ENCODE peak calls at places on chromosomes 5 and 9, in seven cellular contexts. F is osteocyte, J is PC-9, M is BJ, H is tibial nerve, E is OCI-LY7, A is astrocyte. V is an unnamed sample.

GRCh38 chr5:75640395-75640794 is 29.1 kb downstream of the ANKDD1B start:
- DNase-seq in J (peak), M (peak), A (peak), F (no peak), H (no peak), E (no peak), V (no peak)

GRCh38 chr5:56050566-56051292 is 56.0 kb upstream of the IL6ST start:
- DNase-seq in H (no peak), A (no peak), E (no peak), F (no peak), M (no peak), J (no peak), V (peak)

GRCh38 chr5:142432961-142433360 is 108.1 kb upstream of the SPRY4 start:
- DNase-seq in F (no peak), J (no peak), A (no peak), H (no peak), E (no peak), M (no peak), V (no peak)

GRCh38 chr9:110069326-110070248 is 138.4 kb downstream of the C9orf152 start:
- DNase-seq in J (no peak), H (no peak), A (peak), F (no peak), M (peak), E (no peak), V (no peak)

GRCh38 chr5:135063056-135063445 is 29.0 kb upstream of the PITX1 start:
- DNase-seq in M (no peak), A (no peak), F (no peak), H (no peak), E (no peak), J (no peak), V (no peak)

GRCh38 chr9:97567182-97567893 is 65.8 kb downstream of the TSTD2 start:
- DNase-seq in F (no peak), A (no peak), M (no peak), J (no peak), E (no peak), H (no peak), V (no peak)

GRCh38 chr5:107384256-107384655 is 286.5 kb downstream of the EFNA5 start:
- DNase-seq in H (no peak), A (no peak), E (no peak), M (no peak), J (no peak), F (no peak), V (no peak)

GRCh38 chr5:34586117-34586885 is 69.8 kb upstream of the RAI14 start:
- DNase-seq in E (no peak), H (no peak), A (peak), F (no peak), J (peak), M (no peak), V (no peak)

GRCh38 chr5:111635151-111635945 is 121.6 kb downstream of the NREP start:
- DNase-seq in A (no peak), F (no peak), M (no peak), J (no peak), H (no peak), E (no peak), V (no peak)

GRCh38 chr5:62395210-62395950 is 8.3 kb downstream of the DIMT1 start:
- DNase-seq in A (peak), J (no peak), M (no peak), F (no peak), E (no peak), H (no peak), V (no peak)

GRCh38 chr9:132882616-132883015 is 3.9 kb downstream of the SPACA9 start:
- DNase-seq in A (no peak), E (no peak), M (no peak), J (no peak), H (no peak), F (no peak), V (no peak)

GRCh38 chr5:26339576-26339975 is 698.8 kb downstream of the CDH9 start:
- DNase-seq in F (no peak), M (no peak), J (no peak), H (no peak), A (no peak), E (peak), V (no peak)

GRCh38 chr9:7298123-7298522 is 501.5 kb downstream of the DMAC1 start:
- DNase-seq in F (no peak), J (no peak), H (no peak), E (no peak), A (no peak), M (no peak), V (peak)

GRCh38 chr9:117097761-117098160 is 317.1 kb downstream of the ASTN2 start:
- DNase-seq in F (no peak), E (no peak), J (no peak), H (no peak), M (no peak), A (no peak), V (no peak)

GRCh38 chr5:167777746-167778145 is 513.7 kb upstream of the WWC1 start:
- DNase-seq in M (no peak), E (no peak), F (no peak), H (no peak), J (no peak), A (peak), V (no peak)

GRCh38 chr5:111598996-111599395 is 86.7 kb upstream of the STARD4 start:
- DNase-seq in J (no peak), H (no peak), M (no peak), E (no peak), F (no peak), A (no peak), V (no peak)

GRCh38 chr5:15690611-15691010 is 190.6 kb downstream of the FBXL7 start:
- DNase-seq in J (no peak), A (peak), F (no peak), H (no peak), E (no peak), M (no peak), V (no peak)

GRCh38 chr5:146088098-146088497 is 17.3 kb downstream of the PLAC8L1 start:
- DNase-seq in H (no peak), F (no peak), E (no peak), A (no peak), M (no peak), J (no peak), V (no peak)

GRCh38 chr9:83445703-83446102 is 92.5 kb downstream of the FRMD3 start:
- DNase-seq in H (no peak), E (no peak), F (no peak), M (no peak), J (no peak), A (no peak), V (no peak)

GRCh38 chr5:169142264-169142970 is 158.5 kb downstream of the SLIT3 start:
- DNase-seq in H (no peak), E (no peak), M (no peak), F (no peak), A (peak), J (no peak), V (no peak)

GRCh38 chr5:176845392-176845713 is 35.0 kb downstream of the UNC5A start:
- DNase-seq in M (no peak), E (no peak), H (no peak), A (no peak), J (no peak), F (no peak), V (no peak)

DNA sequence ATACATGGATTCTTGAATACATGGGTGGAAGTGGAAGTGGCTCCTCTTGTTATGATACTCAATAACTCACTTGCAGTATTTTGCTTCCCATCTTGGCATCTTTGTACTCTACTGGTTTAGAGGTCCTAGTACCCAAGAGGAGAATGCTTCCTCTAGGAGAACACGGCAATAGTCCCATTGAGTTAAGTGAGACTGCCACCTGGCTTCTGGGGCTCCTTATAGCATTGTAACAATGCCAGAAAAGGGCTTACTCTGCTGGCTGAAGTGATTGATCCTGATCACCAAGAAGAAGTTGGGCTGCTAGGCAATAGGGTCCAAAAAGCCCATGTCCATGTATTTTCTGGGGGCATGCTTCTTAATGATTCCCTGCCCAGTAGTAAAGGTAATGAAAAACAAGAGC is 627.6 kb upstream of the SGCD start:
- DNase-seq in M (no peak), F (no peak), H (no peak), A (no peak), J (no peak), E (no peak), V (no peak)
- TF ChIP-seq CTCF in M (no peak), F (no peak), H (no peak), A (no peak), J (no peak), E (no peak), V (peak)

DNA sequence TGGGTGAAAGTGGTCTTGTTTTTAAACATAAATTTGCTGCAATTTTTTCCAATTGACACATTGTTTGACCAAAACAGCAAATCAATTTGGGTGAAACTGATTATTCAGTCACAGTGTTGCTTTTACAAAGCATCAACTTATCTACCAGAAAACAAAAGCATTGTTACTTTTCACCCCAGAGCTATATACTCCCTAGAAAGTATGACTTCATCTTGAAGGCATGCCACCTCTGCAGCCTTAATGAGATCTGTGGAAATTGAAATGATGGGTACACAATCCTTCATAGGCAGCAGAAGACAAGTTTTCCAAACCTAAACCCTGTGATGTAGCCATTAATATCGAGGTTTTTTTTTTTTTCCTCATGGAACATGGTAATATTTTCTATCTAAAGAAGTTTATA is 615.9 kb downstream of the CHSY3 start:
- DNase-seq in E (no peak), M (no peak), A (peak), F (no peak), H (no peak), J (peak), V (no peak)
- TF ChIP-seq CTCF in E (no peak), M (no peak), A (no peak), F (no peak), H (no peak), J (no peak), V (no peak)

DNA sequence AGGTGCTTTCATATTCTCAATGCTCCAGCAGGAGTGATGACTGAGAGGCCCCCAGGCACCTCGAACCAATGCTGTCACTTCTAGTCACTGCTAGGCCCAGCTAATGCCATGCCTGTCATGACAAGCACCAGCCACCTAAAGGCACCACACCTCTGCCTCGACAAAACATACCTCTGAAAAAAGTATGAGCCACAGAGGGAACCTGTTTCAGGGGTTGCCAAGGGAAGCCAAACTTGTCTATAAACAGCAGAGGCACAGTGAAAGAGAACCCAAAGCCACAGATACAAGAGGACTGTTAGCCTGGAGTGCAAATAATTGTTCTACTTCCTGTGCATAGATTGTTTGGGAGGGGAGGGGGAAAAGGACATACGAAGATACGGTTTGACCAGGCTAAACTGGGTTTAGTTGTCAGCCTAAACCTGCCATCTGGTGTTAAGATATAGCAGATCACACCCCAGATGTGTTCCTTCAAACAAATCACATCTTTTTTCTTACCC is 45.9 kb downstream of the BNC2 start:
- DNase-seq in E (no peak), M (no peak), F (no peak), H (no peak), A (peak), J (peak), V (peak)
- TF ChIP-seq CTCF in E (no peak), M (peak), F (peak), H (no peak), A (no peak), J (no peak), V (no peak)

DNA sequence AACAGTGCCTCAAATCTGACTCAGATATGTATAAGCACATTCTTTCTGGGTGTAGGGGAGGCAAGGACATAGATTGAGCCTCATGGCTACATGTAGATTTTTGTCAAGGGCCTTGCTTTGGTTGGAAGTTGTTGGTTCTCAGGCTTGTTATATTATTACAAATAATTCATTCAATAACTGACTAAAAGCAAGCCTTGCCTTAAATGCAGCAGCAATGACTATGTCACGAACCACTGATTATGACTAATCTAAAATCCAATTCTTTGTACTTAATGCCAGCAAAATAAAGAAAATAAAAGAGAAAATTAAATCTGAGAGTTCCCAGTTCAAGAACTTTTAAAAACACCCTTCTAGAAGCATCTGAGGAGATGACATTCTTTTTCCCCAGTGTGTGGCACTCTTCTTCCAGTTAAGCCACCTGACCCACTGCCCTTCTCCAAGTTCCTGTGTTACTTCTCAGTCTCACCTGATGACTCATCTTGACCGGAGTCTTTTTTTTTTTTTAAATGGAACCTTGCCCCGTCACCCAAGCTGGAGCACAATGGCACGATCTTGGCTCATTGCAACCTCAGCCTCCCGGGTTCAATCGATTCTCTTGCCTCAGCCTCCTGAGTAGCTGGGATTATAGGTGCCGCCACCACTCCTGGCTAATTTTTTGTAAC is 223.9 kb upstream of the DAB2 start:
- DNase-seq in H (no peak), M (no peak), A (peak), F (no peak), J (peak), E (no peak), V (peak)
- TF ChIP-seq CTCF in H (no peak), M (no peak), A (no peak), F (no peak), J (no peak), E (no peak), V (no peak)

DNA sequence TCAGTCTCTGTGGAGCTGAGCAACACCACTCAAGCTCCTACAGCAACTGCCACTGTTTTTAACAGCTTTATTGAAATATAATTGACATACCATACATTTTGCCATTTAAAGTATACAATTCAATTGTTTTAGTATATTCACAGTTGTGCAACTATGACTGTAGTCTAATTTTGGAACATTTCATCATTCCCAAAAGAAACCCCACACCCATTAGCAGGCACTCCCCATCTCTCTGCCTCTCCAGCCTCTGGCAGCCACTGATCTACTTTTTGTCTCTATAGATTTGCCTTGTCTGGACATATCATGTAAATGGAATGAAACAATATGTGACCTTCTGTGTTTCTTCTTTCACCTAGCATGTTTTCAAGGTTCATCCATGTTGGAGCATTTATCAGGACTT is 43.5 kb downstream of the RUSC2 start:
- DNase-seq in H (no peak), A (no peak), J (no peak), F (no peak), E (no peak), M (no peak), V (no peak)
- TF ChIP-seq CTCF in H (no peak), A (no peak), J (no peak), F (no peak), E (no peak), M (no peak), V (no peak)

V was measured in GM12865.